ENCODE peak calls at places on chromosomes 5 and 9, in four cellular contexts. One of them, this sample, is unnamed.

GRCh38 chr9:81410201-81410600 is 279.1 kb downstream of the TLE1 start:
- DNase-seq in IMR-90: peak
- DNase-seq in dorsolateral prefrontal cortex: no peak
- DNase-seq in AG09309: no peak
- DNase-seq in this sample: peak

GRCh38 chr5:95859327-95860060 is 37.0 kb upstream of the GLRX start:
- DNase-seq in IMR-90: no peak
- DNase-seq in dorsolateral prefrontal cortex: no peak
- DNase-seq in AG09309: no peak
- DNase-seq in this sample: no peak

GRCh38 chr5:126098330-126099017 is 324.7 kb upstream of the GRAMD2B start:
- DNase-seq in IMR-90: peak
- DNase-seq in dorsolateral prefrontal cortex: no peak
- DNase-seq in AG09309: no peak
- DNase-seq in this sample: peak

GRCh38 chr5:98794414-98795080 is 21.1 kb downstream of the RGMB start:
- DNase-seq in IMR-90: no peak
- DNase-seq in dorsolateral prefrontal cortex: no peak
- DNase-seq in AG09309: no peak
- DNase-seq in this sample: no peak

GRCh38 chr5:35046754-35047153 is 995 bp downstream of the AGXT2 start:
- DNase-seq in IMR-90: peak
- DNase-seq in dorsolateral prefrontal cortex: no peak
- DNase-seq in AG09309: peak
- DNase-seq in this sample: peak

GRCh38 chr5:137254153-137254552 is 245.0 kb downstream of the SPOCK1 start:
- DNase-seq in IMR-90: peak
- DNase-seq in dorsolateral prefrontal cortex: no peak
- DNase-seq in AG09309: peak
- DNase-seq in this sample: peak

GRCh38 chr9:115847245-115847644 is 306.3 kb upstream of the PAPPA start:
- DNase-seq in IMR-90: peak
- DNase-seq in dorsolateral prefrontal cortex: no peak
- DNase-seq in AG09309: peak
- DNase-seq in this sample: no peak

GRCh38 chr5:149665416-149666163 is 64.5 kb upstream of the PPARGC1B start:
- DNase-seq in IMR-90: no peak
- DNase-seq in dorsolateral prefrontal cortex: no peak
- DNase-seq in AG09309: no peak
- DNase-seq in this sample: no peak

GRCh38 chr5:27026059-27026458 is 12.3 kb downstream of the CDH9 start:
- DNase-seq in IMR-90: no peak
- DNase-seq in dorsolateral prefrontal cortex: no peak
- DNase-seq in AG09309: no peak
- DNase-seq in this sample: no peak

DNA sequence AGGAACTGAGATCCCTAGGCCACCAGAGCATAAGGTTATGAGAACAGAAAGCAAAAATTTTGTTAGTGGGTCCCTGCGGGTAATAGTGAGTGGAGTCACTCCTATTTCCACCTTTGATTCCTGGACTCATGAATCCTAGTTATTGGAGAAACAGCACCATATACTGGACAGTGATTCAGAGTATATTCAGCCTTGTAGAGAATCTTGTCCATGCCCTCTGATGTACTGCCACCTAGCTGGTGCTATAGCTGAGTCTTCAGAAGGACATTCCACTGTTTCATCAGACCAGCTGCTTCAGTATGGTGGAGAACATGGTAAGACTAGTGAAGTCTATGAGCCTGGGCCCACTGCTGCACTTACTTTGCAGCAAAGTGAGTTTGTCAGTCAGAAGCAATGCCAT is 25.0 kb upstream of the ITGA2 start:
- DNase-seq in IMR-90: peak
- DNase-seq in dorsolateral prefrontal cortex: no peak
- DNase-seq in AG09309: no peak
- DNase-seq in this sample: no peak
- H3K4me3 ChIP-seq in IMR-90: no peak
- H3K4me3 ChIP-seq in dorsolateral prefrontal cortex: no peak
- H3K4me3 ChIP-seq in AG09309: no peak
- H3K4me3 ChIP-seq in this sample: no peak

DNA sequence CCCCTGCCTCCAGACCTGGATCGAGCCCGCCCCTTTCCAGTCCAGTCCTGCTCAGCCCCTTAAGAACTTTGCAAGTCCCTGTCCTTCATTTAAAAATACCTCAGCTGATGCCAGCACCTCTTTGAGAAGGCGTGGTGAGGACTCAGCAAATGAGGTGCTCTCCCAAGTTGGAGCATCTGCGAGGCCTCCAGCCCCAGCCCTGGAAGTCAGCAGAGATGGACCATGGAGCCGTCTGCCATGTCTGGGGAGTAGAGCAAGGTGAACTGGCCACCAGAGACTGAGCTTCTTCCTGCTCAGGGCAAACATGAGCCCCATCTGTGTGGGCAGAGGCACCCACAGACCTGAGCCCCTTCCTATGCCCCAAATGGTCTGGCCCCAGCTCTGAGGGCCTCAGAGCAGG is 71.5 kb downstream of the UBE2QL1 start:
- DNase-seq in IMR-90: no peak
- DNase-seq in dorsolateral prefrontal cortex: no peak
- DNase-seq in AG09309: no peak
- DNase-seq in this sample: no peak
- H3K4me3 ChIP-seq in IMR-90: no peak
- H3K4me3 ChIP-seq in dorsolateral prefrontal cortex: no peak
- H3K4me3 ChIP-seq in AG09309: no peak
- H3K4me3 ChIP-seq in this sample: no peak

DNA sequence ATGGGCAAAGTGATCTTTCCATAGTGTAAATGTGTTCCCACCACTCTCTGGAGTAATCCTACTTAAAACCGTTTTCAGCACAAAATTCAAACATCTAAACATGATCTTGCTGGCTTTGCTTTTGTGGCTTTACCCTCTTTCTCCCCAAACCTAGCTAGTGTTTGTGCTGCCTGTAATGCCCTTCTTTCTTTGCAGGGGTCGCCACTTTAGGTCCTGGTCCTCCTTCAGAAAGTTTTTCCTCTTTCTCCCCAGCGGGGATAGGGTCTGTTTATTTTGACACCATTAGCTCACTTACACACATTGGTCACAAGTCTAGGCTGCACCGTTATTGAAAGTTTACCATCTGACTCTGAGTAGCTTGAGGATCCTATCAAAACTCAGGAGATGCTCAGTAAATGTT is 736 bp upstream of the HSD17B4 start:
- DNase-seq in IMR-90: no peak
- DNase-seq in dorsolateral prefrontal cortex: no peak
- DNase-seq in AG09309: no peak
- DNase-seq in this sample: no peak
- H3K4me3 ChIP-seq in IMR-90: no peak
- H3K4me3 ChIP-seq in dorsolateral prefrontal cortex: peak
- H3K4me3 ChIP-seq in AG09309: no peak
- H3K4me3 ChIP-seq in this sample: no peak

DNA sequence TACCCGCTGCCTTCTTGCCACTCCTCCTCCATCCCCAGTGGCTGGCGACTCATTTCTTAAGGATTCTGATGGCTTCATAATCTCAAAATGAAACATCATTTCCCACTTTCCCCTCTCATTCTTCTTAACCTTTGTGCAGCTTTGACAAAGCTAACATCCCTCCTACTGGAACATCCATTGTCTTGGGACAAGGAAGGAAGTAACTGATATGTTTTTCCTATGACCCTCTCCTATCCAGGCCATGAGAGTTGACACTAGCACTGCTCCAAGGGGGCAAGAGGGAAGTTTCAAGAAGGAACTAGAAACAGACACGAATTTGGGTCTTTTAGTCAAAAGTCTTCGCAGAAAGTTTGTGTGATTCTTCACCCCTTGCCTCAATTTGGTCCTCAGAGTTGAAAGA is 71.7 kb upstream of the SNX2 start:
- DNase-seq in IMR-90: no peak
- DNase-seq in dorsolateral prefrontal cortex: no peak
- DNase-seq in AG09309: no peak
- DNase-seq in this sample: no peak
- H3K4me3 ChIP-seq in IMR-90: no peak
- H3K4me3 ChIP-seq in dorsolateral prefrontal cortex: no peak
- H3K4me3 ChIP-seq in AG09309: no peak
- H3K4me3 ChIP-seq in this sample: no peak

GRCh38 chr5:66343370-66344071 is 199.4 kb downstream of the SREK1 start:
- DNase-seq in IMR-90: no peak
- DNase-seq in dorsolateral prefrontal cortex: no peak
- DNase-seq in AG09309: no peak
- DNase-seq in this sample: no peak

GRCh38 chr5:66337827-66338226 is 193.7 kb downstream of the SREK1 start:
- DNase-seq in IMR-90: no peak
- DNase-seq in dorsolateral prefrontal cortex: no peak
- DNase-seq in AG09309: no peak
- DNase-seq in this sample: no peak

GRCh38 chr5:66344544-66344943 is 200.4 kb downstream of the SREK1 start:
- DNase-seq in IMR-90: no peak
- DNase-seq in dorsolateral prefrontal cortex: no peak
- DNase-seq in AG09309: no peak
- DNase-seq in this sample: no peak

GRCh38 chr5:66342316-66342715 is 198.2 kb downstream of the SREK1 start:
- DNase-seq in IMR-90: no peak
- DNase-seq in dorsolateral prefrontal cortex: no peak
- DNase-seq in AG09309: no peak
- DNase-seq in this sample: no peak

DNA sequence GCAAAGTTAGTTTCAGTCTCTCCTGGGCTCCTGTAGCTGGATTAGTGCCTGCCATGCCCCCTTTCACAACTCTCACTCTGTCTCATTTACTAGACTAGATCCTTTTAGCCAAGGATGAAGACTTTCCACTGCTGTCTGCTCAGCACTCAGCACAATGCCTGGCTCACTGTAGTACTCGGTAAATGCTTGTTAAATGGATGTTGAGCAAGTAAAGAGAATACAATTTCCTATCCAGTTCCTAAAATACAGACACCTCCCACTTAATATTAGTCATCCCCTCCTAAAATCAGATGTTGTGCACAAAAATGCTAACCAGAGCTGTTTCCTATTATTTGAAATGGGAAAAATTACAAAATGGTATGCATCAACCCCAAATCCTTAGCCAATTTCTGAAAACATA is 195.8 kb downstream of the SREK1 start:
- DNase-seq in IMR-90: no peak
- DNase-seq in dorsolateral prefrontal cortex: no peak
- DNase-seq in AG09309: no peak
- DNase-seq in this sample: no peak
- H3K4me3 ChIP-seq in IMR-90: no peak
- H3K4me3 ChIP-seq in dorsolateral prefrontal cortex: no peak
- H3K4me3 ChIP-seq in AG09309: no peak
- H3K4me3 ChIP-seq in this sample: no peak

DNA sequence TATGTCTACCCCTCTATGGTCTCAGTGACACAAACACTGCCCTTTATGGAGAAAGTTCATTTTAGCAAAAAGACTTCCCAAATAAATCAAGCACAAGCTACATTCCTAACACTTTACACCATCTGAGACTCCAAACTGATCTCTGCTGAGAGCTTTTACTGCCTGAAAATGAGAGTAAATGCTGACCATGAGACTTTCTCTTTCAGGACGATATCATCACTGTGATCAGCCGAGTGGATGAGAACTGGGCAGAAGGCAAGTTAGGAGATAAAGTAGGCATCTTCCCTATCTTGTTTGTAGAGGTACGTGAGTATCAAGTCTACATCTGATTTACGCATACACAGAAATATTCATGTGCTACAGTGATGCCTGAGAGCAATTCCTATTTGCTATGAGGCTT is 67.5 kb downstream of the SH3RF2 start:
- DNase-seq in IMR-90: peak
- DNase-seq in dorsolateral prefrontal cortex: no peak
- DNase-seq in AG09309: no peak
- DNase-seq in this sample: no peak
- H3K4me3 ChIP-seq in IMR-90: no peak
- H3K4me3 ChIP-seq in dorsolateral prefrontal cortex: no peak
- H3K4me3 ChIP-seq in AG09309: no peak
- H3K4me3 ChIP-seq in this sample: no peak

This sample was measured in AG04449.